ENCODE peak calls at places on chromosome 10, in four cellular contexts. U, T, Z and O are unnamed samples.

GRCh38 chr10:84993251-84994035 is 665.1 kb downstream of the CCSER2 start:
- DNase-seq in T (no peak), Z (no peak), U (no peak), O (no peak)

GRCh38 chr10:68869623-68870022 is 31.5 kb upstream of the DDX50 start:
- DNase-seq in U (no peak), T (peak), Z (no peak), O (no peak)

GRCh38 chr10:52314007-52314821 is at the start of gene DKK1:
- DNase-seq in T (peak), Z (peak), U (no peak), O (no peak)

GRCh38 chr10:88227342-88228018 is 355.6 kb downstream of the RNLS start:
- DNase-seq in T (no peak), Z (no peak), U (no peak), O (peak)

GRCh38 chr10:18261063-18261462 is 120.8 kb downstream of the CACNB2 start:
- DNase-seq in T (no peak), U (no peak), Z (no peak), O (no peak)

GRCh38 chr10:86506062-86506461 is 15.5 kb downstream of the WAPL start:
- DNase-seq in U (no peak), Z (no peak), T (no peak), O (no peak)

GRCh38 chr10:67925449-67926005 is 41.1 kb downstream of the SIRT1 start:
- DNase-seq in Z (peak), U (no peak), T (peak), O (no peak)

GRCh38 chr10:520402-520787 is 169.1 kb downstream of the DIP2C start:
- DNase-seq in T (peak), Z (no peak), U (no peak), O (peak)

GRCh38 chr10:50469288-50469687 is 154.5 kb downstream of the SGMS1 start:
- DNase-seq in Z (peak), U (no peak), T (peak), O (no peak)

GRCh38 chr10:75662715-75663114 is 231.3 kb downstream of the LRMDA start:
- DNase-seq in U (no peak), Z (no peak), T (peak), O (no peak)

GRCh38 chr10:132264306-132264950 is 43.3 kb downstream of the STK32C start:
- DNase-seq in T (no peak), Z (no peak), U (no peak), O (no peak)

GRCh38 chr10:68871731-68872342 is 29.3 kb upstream of the DDX50 start:
- DNase-seq in Z (peak), T (peak), U (peak), O (peak)

GRCh38 chr10:93070378-93071176 is 3.1 kb upstream of the CYP26A1 start:
- DNase-seq in T (no peak), Z (no peak), U (no peak), O (no peak)

GRCh38 chr10:129637010-129637409 is 170.0 kb downstream of the MGMT start:
- DNase-seq in T (no peak), Z (no peak), U (no peak), O (no peak)

GRCh38 chr10:104452977-104453376 is 99.3 kb downstream of the CFAP58 start:
- DNase-seq in U (no peak), Z (no peak), T (no peak), O (no peak)

GRCh38 chr10:127046975-127047877 is 142.0 kb downstream of the DOCK1 start:
- DNase-seq in T (peak), Z (no peak), U (no peak), O (no peak)

GRCh38 chr10:122435212-122435827 is 19.1 kb upstream of the ARMS2 start:
- DNase-seq in U (peak), Z (peak), T (peak), O (peak)

GRCh38 chr10:10508241-10508640 is 509.4 kb upstream of the CELF2 start:
- DNase-seq in U (no peak), T (no peak), Z (no peak), O (no peak)

GRCh38 chr10:94224656-94225055 is 138.1 kb downstream of the NOC3L start:
- DNase-seq in T (peak), U (no peak), Z (peak), O (no peak)

GRCh38 chr10:121683803-121684202 is 85.6 kb upstream of the FGFR2 start:
- DNase-seq in U (no peak), T (no peak), Z (no peak), O (no peak)

GRCh38 chr10:4691776-4692175 is 134.2 kb upstream of the AKR1E2 start:
- DNase-seq in Z (peak), U (no peak), T (peak), O (no peak)

GRCh38 chr10:93309062-93309461 is 173.1 kb downstream of the MYOF start:
- DNase-seq in Z (no peak), U (no peak), T (peak), O (no peak)

GRCh38 chr10:92742331-92743228 is 52.8 kb downstream of the HHEX start:
- DNase-seq in T (no peak), U (no peak), Z (no peak), O (no peak)

GRCh38 chr10:131650169-131650705 is 250.6 kb upstream of the PPP2R2D start:
- DNase-seq in U (no peak), T (no peak), Z (no peak), O (no peak)

GRCh38 chr10:78814430-78814806 is 254.3 kb upstream of the ZMIZ1 start:
- DNase-seq in T (no peak), Z (no peak), U (no peak), O (no peak)

GRCh38 chr10:1119501-1119900 is 63.3 kb downstream of the WDR37 start:
- DNase-seq in T (no peak), Z (no peak), U (no peak), O (no peak)

GRCh38 chr10:36381748-36382147 is 739.7 kb upstream of the FZD8 start:
- DNase-seq in T (no peak), U (no peak), Z (no peak), O (no peak)

GRCh38 chr10:11439523-11440053 is 171.9 kb downstream of the USP6NL start:
- DNase-seq in Z (no peak), T (no peak), U (no peak), O (no peak)

GRCh38 chr10:24209946-24210491 is 1.1 kb downstream of the KIAA1217 start:
- DNase-seq in Z (peak), U (no peak), T (peak), O (no peak)

GRCh38 chr10:78502208-78502943 is 468.7 kb downstream of the RPS24 start:
- DNase-seq in Z (peak), T (no peak), U (no peak), O (no peak)

GRCh38 chr10:126066491-126066890 is 170.1 kb downstream of the FANK1 start:
- DNase-seq in Z (peak), U (no peak), T (no peak), O (no peak)

GRCh38 chr10:6306917-6307316 is 104.2 kb downstream of the PFKFB3 start:
- DNase-seq in Z (no peak), T (no peak), U (no peak), O (no peak)

GRCh38 chr10:130050008-130050407 is 60.6 kb downstream of the C10orf143 start:
- DNase-seq in Z (no peak), T (no peak), U (no peak), O (no peak)

GRCh38 chr10:24908793-24909423 is 43.5 kb downstream of the PRTFDC1 start:
- DNase-seq in T (peak), Z (peak), U (no peak), O (no peak)

GRCh38 chr10:109934958-109935793 is 11.9 kb upstream of the XPNPEP1 start:
- DNase-seq in Z (peak), U (no peak), T (peak), O (no peak)

GRCh38 chr10:43138757-43139241 is 554 bp downstream of the CSGALNACT2 start:
- DNase-seq in Z (peak), T (peak), U (no peak), O (no peak)

GRCh38 chr10:71548494-71548846 is 151.8 kb downstream of the CDH23 start:
- DNase-seq in T (no peak), Z (peak), U (no peak), O (no peak)